ENCODE peak calls at places on chromosomes 7 and 10, in nine cellular contexts. W, P, L, Y, Z, A, N, V and Q are unnamed samples. For H3K4me1, the result is how much of the 10 kb centered on the place peaks cover.

GRCh38 chr10:131839351-131839750 is 61.5 kb upstream of the PPP2R2D start:
- DNase-seq in Z (no peak), V (no peak), A (no peak), N (no peak), Y (no peak), W (no peak), P (peak), L (no peak), Q (no peak)

GRCh38 chr10:58704226-58705200 is 191.8 kb downstream of the BICC1 start:
- DNase-seq in Y (no peak), A (no peak), L (no peak), P (no peak), Z (no peak), V (no peak), W (no peak), N (no peak), Q (no peak)

GRCh38 chr7:119271147-119271779 is 1001.7 kb upstream of the KCND2 start:
- DNase-seq in L (no peak), V (no peak), Y (no peak), N (no peak), A (no peak), Z (no peak), P (no peak), W (no peak), Q (no peak)

GRCh38 chr7:66296001-66296521 is 90.9 kb downstream of the TPST1 start:
- DNase-seq in W (no peak), A (no peak), N (no peak), Z (no peak), L (no peak), Y (no peak), V (no peak), P (no peak), Q (no peak)

GRCh38 chr7:142616121-142616643 is 133.1 kb upstream of the PRSS1 start:
- DNase-seq in L (no peak), N (no peak), V (no peak), A (no peak), Z (no peak), P (no peak), W (no peak), Y (no peak), Q (no peak)

GRCh38 chr7:151338809-151339208 is 2.8 kb upstream of the NUB1 start:
- DNase-seq in Y (no peak), P (no peak), N (no peak), L (no peak), A (no peak), V (no peak), W (no peak), Z (no peak), Q (no peak)

GRCh38 chr10:71696635-71697326 is 22.8 kb downstream of the C10orf105 start:
- DNase-seq in A (peak), P (no peak), W (peak), L (peak), Y (peak), V (peak), Z (peak), N (peak), Q (no peak)

GRCh38 chr7:2843711-2844152 is 376 bp downstream of the GNA12 start:
- DNase-seq in P (peak), L (peak), Z (peak), A (peak), W (peak), N (no peak), V (no peak), Y (no peak), Q (peak)

GRCh38 chr7:105323366-105323765 is 65.4 kb downstream of the SRPK2 start:
- DNase-seq in Z (no peak), L (no peak), P (no peak), Y (no peak), N (no peak), V (no peak), A (no peak), W (no peak), Q (no peak)

GRCh38 chr7:87119581-87119980 is 32.7 kb upstream of the DMTF1 start:
- DNase-seq in L (no peak), N (no peak), Y (no peak), Z (no peak), V (no peak), W (no peak), A (no peak), P (no peak), Q (no peak)

GRCh38 chr7:34900891-34901493 is 136.3 kb downstream of the DPY19L1 start:
- DNase-seq in W (no peak), Z (peak), Y (no peak), N (no peak), V (no peak), L (no peak), A (peak), P (no peak), Q (no peak)

GRCh38 chr10:71742301-71743098 is 22.9 kb upstream of the C10orf105 start:
- DNase-seq in L (no peak), A (no peak), Z (no peak), P (no peak), V (no peak), W (no peak), N (no peak), Y (no peak), Q (no peak)

GRCh38 chr7:23467281-23467680 is 3.0 kb downstream of the IGF2BP3 start:
- DNase-seq in A (no peak), N (no peak), V (no peak), P (no peak), Z (no peak), Y (no peak), L (no peak), W (no peak), Q (no peak)

GRCh38 chr10:68185085-68185484 is 46.8 kb downstream of the ATOH7 start:
- DNase-seq in Z (no peak), N (no peak), W (no peak), L (no peak), Y (no peak), V (no peak), P (no peak), A (no peak), Q (no peak)

GRCh38 chr7:41702635-41703371 is at the start of gene INHBA:
- DNase-seq in P (no peak), Z (peak), L (no peak), V (no peak), Y (no peak), N (no peak), W (no peak), A (no peak), Q (no peak)

GRCh38 chr7:77862691-77863090 is 64.1 kb downstream of the PHTF2 start:
- DNase-seq in A (no peak), Z (no peak), L (no peak), P (no peak), Y (no peak), W (no peak), V (no peak), N (no peak), Q (no peak)

GRCh38 chr7:137874390-137874789 is 27.6 kb upstream of the DGKI start:
- DNase-seq in A (no peak), Z (no peak), N (no peak), V (no peak), W (no peak), P (no peak), L (no peak), Y (no peak), Q (no peak)

GRCh38 chr10:125023862-125024495 is 82.1 kb downstream of the ZRANB1 start:
- DNase-seq in W (peak), Y (no peak), N (peak), P (peak), V (peak), Z (no peak), A (no peak), L (peak), Q (no peak)

GRCh38 chr7:46934198-46934825 is 647.6 kb downstream of the TNS3 start:
- DNase-seq in L (no peak), V (no peak), W (no peak), A (no peak), Z (no peak), Y (no peak), N (no peak), P (no peak), Q (no peak)

GRCh38 chr10:129863231-129863663 is 100.8 kb downstream of the EBF3 start:
- DNase-seq in Z (no peak), P (peak), W (no peak), V (no peak), A (no peak), Y (no peak), N (no peak), L (no peak), Q (no peak)

GRCh38 chr7:81534996-81535395 is 234.9 kb downstream of the HGF start:
- DNase-seq in L (no peak), N (no peak), V (no peak), W (no peak), Z (no peak), A (no peak), P (no peak), Y (no peak), Q (no peak)

GRCh38 chr7:1558181-1558811 is 2.3 kb upstream of the TMEM184A start:
- DNase-seq in Y (no peak), P (no peak), Z (peak), W (no peak), V (no peak), L (no peak), A (peak), N (no peak), Q (peak)

GRCh38 chr7:31192996-31193395 is 140.9 kb downstream of the ADCYAP1R1 start:
- DNase-seq in W (peak), Y (peak), V (peak), A (peak), P (no peak), Z (peak), N (no peak), L (peak), Q (peak)

GRCh38 chr10:101006593-101007098 is 7.0 kb downstream of the LZTS2 start:
- DNase-seq in V (no peak), A (no peak), W (peak), N (no peak), Y (no peak), P (peak), L (no peak), Z (no peak), Q (peak)

GRCh38 chr10:14185501-14186045 is 145.2 kb downstream of the FRMD4A start:
- DNase-seq in W (no peak), L (no peak), P (no peak), Z (peak), A (peak), N (no peak), Y (peak), V (no peak), Q (no peak)

GRCh38 chr7:9231683-9232082 is 798.3 kb downstream of the NXPH1 start:
- DNase-seq in N (no peak), A (no peak), W (no peak), P (no peak), Z (no peak), Y (no peak), V (no peak), L (no peak), Q (no peak)

GRCh38 chr10:80552151-80552646 is 14.5 kb downstream of the SH2D4B start:
- DNase-seq in L (peak), Z (no peak), W (no peak), P (peak), Y (no peak), V (peak), N (no peak), A (no peak), Q (no peak)

GRCh38 chr10:4918236-4918635 is 45.0 kb upstream of the AKR1C1 start:
- DNase-seq in Z (no peak), N (no peak), P (no peak), A (no peak), W (no peak), V (no peak), L (no peak), Y (no peak), Q (no peak)

GRCh38 chr10:34479520-34480179 is 335.4 kb downstream of the PARD3 start:
- DNase-seq in Z (no peak), W (no peak), A (no peak), L (peak), P (no peak), V (no peak), N (no peak), Y (no peak), Q (no peak)

GRCh38 chr7:10973942-10974716 is 457 bp downstream of the PHF14 start:
- DNase-seq in P (no peak), A (peak), N (no peak), Z (peak), Y (no peak), L (peak), W (peak), V (peak), Q (peak)

GRCh38 chr10:48814933-48815332 is 124.7 kb downstream of the LRRC18 start:
- DNase-seq in P (no peak), N (no peak), L (no peak), W (no peak), Z (no peak), Y (no peak), A (no peak), V (no peak), Q (no peak)

GRCh38 chr10:60310746-60311145 is 78.9 kb downstream of the ANK3 start:
- DNase-seq in W (no peak), Z (no peak), Y (no peak), L (no peak), N (no peak), A (no peak), V (no peak), P (no peak), Q (no peak)

GRCh38 chr10:119315128-119316001 is 108.0 kb downstream of the GRK5 start:
- DNase-seq in P (peak), N (peak), Z (peak), A (peak), Y (no peak), L (peak), V (no peak), W (no peak), Q (no peak)

GRCh38 chr10:118979661-118980060 is 49.9 kb upstream of the NANOS1 start:
- DNase-seq in L (no peak), N (no peak), A (no peak), P (no peak), Y (no peak), V (no peak), W (no peak), Z (no peak), Q (no peak)

GRCh38 chr7:24152907-24153513 is 131.0 kb upstream of the NPY start:
- DNase-seq in Z (no peak), L (peak), A (no peak), Y (no peak), W (no peak), N (no peak), P (no peak), V (no peak), Q (no peak)

GRCh38 chr7:138449580-138449979 is 10.5 kb upstream of the TRIM24 start:
- DNase-seq in Y (no peak), A (peak), N (no peak), Z (peak), W (no peak), L (no peak), P (no peak), V (no peak), Q (no peak)

GRCh38 chr7:22949944-22950343 is 64.0 kb downstream of the HYCC1 start:
- DNase-seq in Y (no peak), V (no peak), W (no peak), P (no peak), L (no peak), A (no peak), Z (no peak), N (no peak), Q (no peak)

GRCh38 chr7:134890246-134891240 is 95.8 kb upstream of the AGBL3 start:
- DNase-seq in L (no peak), P (peak), Y (no peak), V (no peak), Z (peak), N (peak), A (no peak), W (peak), Q (no peak)

GRCh38 chr10:87816842-87817178 is 1.2 kb downstream of the ATAD1 start:
- DNase-seq in P (no peak), L (no peak), Y (no peak), V (no peak), Z (peak), W (no peak), N (no peak), A (no peak), Q (no peak)

GRCh38 chr7:116544488-116544887 is 19.7 kb downstream of the CAV1 start:
- DNase-seq in V (no peak), W (no peak), L (no peak), A (no peak), P (no peak), Z (no peak), N (no peak), Y (no peak), Q (no peak)

GRCh38 chr7:116546916-116547315 is 22.1 kb downstream of the CAV1 start:
- DNase-seq in Z (no peak), W (no peak), A (no peak), N (no peak), L (no peak), Y (no peak), P (no peak), V (no peak), Q (no peak)

GRCh38 chr7:116546054-116546453 is 21.2 kb downstream of the CAV1 start:
- DNase-seq in W (no peak), Z (no peak), N (no peak), L (no peak), V (no peak), Y (no peak), A (no peak), P (no peak), Q (no peak)

GRCh38 chr7:116543664-116544063 is 18.8 kb downstream of the CAV1 start:
- DNase-seq in Z (no peak), W (no peak), A (no peak), V (no peak), N (no peak), P (no peak), Y (no peak), L (no peak), Q (no peak)

DNA sequence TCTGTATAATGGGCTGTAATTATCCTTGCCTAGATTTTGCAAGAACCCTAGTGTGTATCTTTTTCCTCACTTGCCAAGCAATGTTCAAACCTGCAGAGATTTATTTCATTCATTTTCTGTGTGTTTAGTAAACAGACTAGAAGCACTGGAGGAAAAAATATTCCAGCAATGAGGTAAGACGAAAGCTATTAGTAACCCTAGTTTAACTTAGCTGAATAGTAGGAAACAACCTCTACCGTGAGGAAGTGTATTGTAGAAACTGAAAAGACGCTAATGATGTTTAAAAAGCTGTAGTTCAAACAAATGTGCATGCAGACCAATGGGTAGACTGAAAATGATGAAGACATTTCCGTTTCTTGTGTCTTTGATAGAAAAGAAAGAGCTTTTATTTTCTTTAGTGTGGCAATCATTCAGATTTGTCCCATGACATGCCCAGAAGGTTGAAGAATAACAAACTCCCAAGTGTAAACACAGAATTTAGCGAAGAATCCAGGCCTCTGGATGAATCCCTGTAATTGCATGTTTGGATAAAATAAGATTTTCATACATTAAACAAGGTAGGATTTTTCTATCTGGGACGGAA is 20.7 kb downstream of the CAV1 start:
- DNase-seq in A (no peak), P (no peak), Y (no peak), N (no peak), L (no peak), W (no peak), Z (no peak), V (no peak), Q (no peak)
- H3K4me1 ChIP-seq in A (under half), P (half or more), Y (under half), N (under half), L (under half), W (under half), Z (under half), V (under half), Q (under half)

DNA sequence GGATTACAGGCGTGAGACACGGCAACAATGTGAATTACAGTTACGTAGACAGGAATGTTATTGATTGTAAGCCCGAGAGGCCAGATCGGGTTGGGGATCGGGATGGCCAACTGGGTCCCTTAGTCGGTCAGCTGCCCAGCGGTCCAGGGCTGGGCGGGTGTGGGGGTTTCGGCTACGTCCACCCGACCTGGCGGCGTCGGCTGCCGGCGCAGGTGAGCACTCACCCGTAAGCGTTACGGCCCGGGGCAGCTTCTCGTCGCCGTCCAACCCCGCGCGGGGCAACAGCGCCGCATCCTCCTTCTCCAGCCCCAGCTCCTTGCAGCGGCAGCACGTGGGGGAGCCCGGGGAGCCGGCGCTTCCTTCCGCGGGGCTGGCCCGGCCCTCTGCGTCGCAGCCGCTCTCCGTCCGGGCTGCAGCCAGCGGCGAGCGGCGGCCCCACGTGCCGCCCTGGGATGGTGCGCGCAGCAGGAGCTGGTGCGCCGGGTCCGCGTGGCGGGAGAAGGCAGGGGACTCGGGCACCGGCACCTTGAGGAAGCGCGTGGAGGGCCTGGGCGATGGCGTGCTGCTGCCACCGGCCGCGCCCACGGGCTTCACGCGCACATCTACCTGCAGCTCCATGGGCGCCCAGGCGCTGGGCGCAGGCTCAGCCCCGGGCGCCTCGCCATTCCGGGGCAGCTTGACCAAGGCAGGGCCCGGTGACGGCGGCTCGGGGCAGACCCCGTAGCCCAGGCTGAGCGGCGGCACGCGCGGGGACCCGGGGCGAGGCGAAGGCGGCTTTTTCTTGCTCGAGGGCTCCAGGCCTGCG is 609 bp downstream of the KLRG2 start:
- DNase-seq in A (no peak), P (no peak), Z (peak), V (no peak), Y (no peak), N (no peak), L (no peak), W (no peak), Q (no peak)
- TF ChIP-seq EP300 in A (no peak), P (no peak), Z (no peak), V (no peak), Y (no peak), N (no peak), L (no peak), W (no peak), Q (no peak)

GRCh38 chr10:6048281-6049030 is 13.7 kb downstream of the IL2RA start:
- DNase-seq in Y (no peak), A (no peak), V (no peak), W (no peak), P (peak), N (no peak), L (no peak), Z (no peak), Q (no peak)
- H3K4me1 ChIP-seq in Y (under half), A (under half), V (under half), W (under half), P (under half), N (under half), L (under half), Z (under half), Q (under half)

GRCh38 chr10:69801094-69801433 is 642 bp upstream of the COL13A1 start:
- DNase-seq in N (no peak), V (peak), L (peak), W (no peak), A (peak), P (peak), Z (peak), Y (no peak), Q (no peak)

GRCh38 chr10:69797959-69798358 is 3.7 kb upstream of the COL13A1 start:
- DNase-seq in V (no peak), A (no peak), W (no peak), L (no peak), Y (no peak), P (no peak), N (no peak), Z (no peak), Q (no peak)

GRCh38 chr10:69800665-69801064 is 1.0 kb upstream of the COL13A1 start:
- DNase-seq in L (no peak), N (no peak), A (no peak), W (no peak), P (no peak), Z (no peak), Y (no peak), V (no peak), Q (no peak)

GRCh38 chr10:69801434-69802315 is at the start of gene COL13A1:
- DNase-seq in W (peak), L (peak), Y (peak), P (no peak), A (peak), N (no peak), V (no peak), Z (peak), Q (peak)

GRCh38 chr10:69800109-69800508 is 1.6 kb upstream of the COL13A1 start:
- DNase-seq in L (peak), W (peak), A (peak), V (peak), Y (no peak), Z (peak), N (no peak), P (no peak), Q (no peak)
- TF ChIP-seq EP300 in L (no peak), W (no peak), A (no peak), V (no peak), Y (no peak), Z (no peak), N (no peak), P (no peak), Q (no peak)

DNA sequence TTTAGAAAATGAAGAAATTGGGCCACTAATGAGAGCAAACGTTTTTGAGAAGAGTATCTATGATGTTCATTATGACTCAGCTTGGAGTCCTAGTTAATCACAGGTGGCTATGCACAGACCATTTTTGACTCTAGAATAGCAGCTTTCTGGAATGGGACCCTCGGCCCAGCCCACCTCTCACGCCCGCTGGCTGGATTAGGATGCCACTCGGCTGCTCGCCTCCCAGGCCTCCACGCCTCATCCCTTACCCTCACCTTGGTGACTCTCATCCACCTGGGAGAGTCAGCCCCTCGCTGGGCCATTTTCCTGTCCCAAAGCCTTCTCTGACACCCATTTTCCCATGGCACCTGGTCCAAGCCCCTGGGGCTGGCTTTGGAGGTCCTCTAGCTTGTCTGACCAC is 173.6 kb downstream of the ADAM12 start:
- DNase-seq in V (no peak), W (no peak), L (no peak), N (no peak), Y (no peak), Z (no peak), A (no peak), P (no peak), Q (no peak)
- H3K4me1 ChIP-seq in V (under half), W (under half), L (under half), N (under half), Y (under half), Z (under half), A (under half), P (under half), Q (under half)